ENCODE peak calls at places on chromosomes 5 and 9, in five cellular contexts. I is uterus, J is esophagus muscularis mucosa, A is suprapubic skin, Q is endodermal cell. O is an unnamed sample. For H3K4me1, the result is how much of the 10 kb centered on the place peaks cover.

GRCh38 chr9:98786750-98787510 is 9.4 kb downstream of the ANKS6 start:
- DNase-seq in J (peak), Q (no peak), I (peak), A (no peak), O (no peak)

GRCh38 chr5:150318613-150319483 is 16.1 kb upstream of the ARSI start:
- DNase-seq in Q (no peak), A (no peak), I (no peak), J (no peak), O (no peak)

GRCh38 chr9:133341369-133342082 is 5.5 kb upstream of the SURF6 start:
- DNase-seq in Q (no peak), I (no peak), A (no peak), J (no peak), O (no peak)

GRCh38 chr9:116549786-116550660 is 137.1 kb upstream of the TRIM32 start:
- DNase-seq in Q (no peak), J (peak), I (no peak), A (no peak), O (no peak)

GRCh38 chr9:99820330-99821186 is 1.1 kb upstream of the NR4A3 start:
- DNase-seq in I (peak), Q (no peak), A (peak), J (peak), O (peak)

GRCh38 chr9:75134495-75134894 is 46.2 kb downstream of the OSTF1 start:
- DNase-seq in A (no peak), I (no peak), Q (peak), J (no peak), O (no peak)

GRCh38 chr9:30198463-30199309 is 2185.8 kb upstream of the ACO1 start:
- DNase-seq in A (no peak), I (no peak), J (no peak), Q (no peak), O (no peak)

GRCh38 chr5:44387911-44388310 is 1.3 kb downstream of the FGF10 start:
- DNase-seq in A (no peak), I (no peak), J (no peak), Q (peak), O (no peak)

GRCh38 chr9:77000330-77000729 is 19.1 kb upstream of the FOXB2 start:
- DNase-seq in Q (peak), I (no peak), J (peak), A (no peak), O (no peak)

GRCh38 chr9:76999261-76999660 is 20.2 kb upstream of the FOXB2 start:
- DNase-seq in A (no peak), I (no peak), Q (no peak), J (peak), O (no peak)

GRCh38 chr9:76996700-76997099 is 22.8 kb upstream of the FOXB2 start:
- DNase-seq in Q (peak), I (peak), A (no peak), J (no peak), O (no peak)
- TF ChIP-seq CTCF in Q (peak), I (peak), A (peak), J (peak), O (no peak)

GRCh38 chr5:14178671-14179211 is 35.6 kb downstream of the TRIO start:
- DNase-seq in I (no peak), A (no peak), Q (peak), J (no peak), O (no peak)

GRCh38 chr5:14177651-14178050 is 34.5 kb downstream of the TRIO start:
- DNase-seq in A (no peak), J (no peak), I (no peak), Q (peak), O (no peak)

GRCh38 chr5:14176888-14177287 is 33.7 kb downstream of the TRIO start:
- DNase-seq in J (no peak), Q (no peak), A (no peak), I (no peak), O (no peak)

GRCh38 chr5:14179446-14179845 is 36.3 kb downstream of the TRIO start:
- DNase-seq in I (no peak), A (no peak), Q (no peak), J (no peak), O (no peak)

DNA sequence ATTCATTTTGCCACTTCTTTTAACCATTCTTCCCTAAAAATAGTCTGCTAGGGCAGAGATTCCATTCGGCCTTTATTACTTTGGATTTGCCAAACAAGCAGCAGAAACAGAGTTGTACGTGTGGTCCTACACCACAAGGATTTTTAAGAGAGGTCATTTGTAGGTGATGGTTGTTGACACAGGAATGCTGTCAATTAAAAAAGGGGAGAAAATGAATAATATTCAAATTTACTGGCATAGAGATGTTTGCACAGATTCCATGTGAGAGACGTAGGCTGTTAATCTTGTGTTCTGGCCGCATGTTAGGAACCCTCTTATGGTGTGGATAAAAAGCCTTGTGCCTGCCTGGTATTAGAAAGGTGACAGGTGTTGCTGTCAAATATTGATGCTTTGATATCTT is 34.9 kb downstream of the TRIO start:
- DNase-seq in I (no peak), A (no peak), Q (no peak), J (no peak), O (no peak)
- H3K4me1 ChIP-seq in I (under half), A (under half), Q (under half), J (half or more), O (under half)

GRCh38 chr9:122109035-122109813 is 16.1 kb upstream of the TTLL11 start:
- DNase-seq in J (no peak), Q (no peak), A (no peak), I (no peak), O (no peak)
- TF ChIP-seq CTCF in J (no peak), Q (no peak), A (no peak), I (no peak), O (no peak)

GRCh38 chr9:123973590-123974223 is 37.9 kb upstream of the LHX2 start:
- DNase-seq in A (no peak), I (no peak), Q (no peak), J (no peak), O (no peak)
- H3K4me1 ChIP-seq in A (under half), I (under half), Q (under half), J (under half), O (under half)

GRCh38 chr5:10741661-10742060 is 19.4 kb downstream of the DAP start:
- DNase-seq in Q (no peak), A (no peak), I (no peak), J (no peak), O (no peak)
- TF ChIP-seq CTCF in Q (peak), A (no peak), I (no peak), J (no peak), O (no peak)

DNA sequence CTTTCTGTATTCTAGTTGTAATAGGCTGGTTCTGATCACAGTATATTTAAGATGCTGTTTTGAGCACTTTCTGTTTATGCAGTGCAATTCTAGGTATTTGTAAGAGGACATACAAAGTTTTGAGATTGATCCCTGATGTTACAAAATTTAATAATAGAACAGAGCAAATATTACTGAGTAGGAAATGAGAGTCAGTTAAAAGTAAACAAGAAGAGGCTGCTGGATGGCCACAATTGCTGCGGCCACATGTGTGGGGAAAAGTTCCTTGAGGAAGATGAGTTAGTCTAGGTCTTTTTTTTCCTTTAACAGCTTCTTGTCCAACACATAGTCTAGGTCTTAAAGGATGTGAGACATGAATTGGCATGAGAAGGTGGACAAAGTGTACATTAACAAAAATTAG is 11.3 kb downstream of the EHMT1 start:
- DNase-seq in Q (no peak), A (no peak), I (no peak), J (no peak), O (no peak)
- H3K4me1 ChIP-seq in Q (under half), A (under half), I (under half), J (half or more), O (half or more)

DNA sequence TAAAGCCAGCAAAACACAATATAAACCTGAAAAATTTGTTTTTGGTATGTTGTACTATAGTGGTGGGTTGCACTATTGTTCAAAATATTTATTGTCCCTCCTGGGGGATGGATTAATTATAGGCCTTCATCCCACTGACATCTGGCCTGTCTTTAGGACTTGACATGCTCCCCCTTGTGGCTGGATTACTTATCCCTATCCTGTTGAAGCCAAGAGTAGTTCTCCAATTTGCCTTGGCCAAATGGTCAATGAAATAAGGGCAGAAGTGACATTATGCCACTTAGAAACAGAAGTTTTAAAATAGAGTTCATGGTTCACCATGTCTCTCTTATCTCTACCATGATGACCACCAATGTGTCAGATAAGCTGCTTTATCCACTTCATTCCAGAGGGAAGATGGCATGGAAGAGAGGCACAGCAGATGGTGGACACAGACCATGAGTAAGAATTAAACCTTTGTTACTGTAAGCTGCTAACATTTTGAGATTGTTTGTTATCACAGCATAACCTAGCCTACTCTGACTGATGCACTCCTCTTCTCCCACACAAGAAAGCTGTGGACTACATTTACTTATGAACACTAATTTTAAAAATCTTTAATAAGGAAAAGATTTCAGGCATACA is 29.2 kb upstream of the ARHGEF28 start:
- DNase-seq in A (no peak), I (no peak), J (no peak), Q (peak), O (no peak)
- TF ChIP-seq CTCF in A (peak), I (no peak), J (peak), Q (peak), O (peak)

DNA sequence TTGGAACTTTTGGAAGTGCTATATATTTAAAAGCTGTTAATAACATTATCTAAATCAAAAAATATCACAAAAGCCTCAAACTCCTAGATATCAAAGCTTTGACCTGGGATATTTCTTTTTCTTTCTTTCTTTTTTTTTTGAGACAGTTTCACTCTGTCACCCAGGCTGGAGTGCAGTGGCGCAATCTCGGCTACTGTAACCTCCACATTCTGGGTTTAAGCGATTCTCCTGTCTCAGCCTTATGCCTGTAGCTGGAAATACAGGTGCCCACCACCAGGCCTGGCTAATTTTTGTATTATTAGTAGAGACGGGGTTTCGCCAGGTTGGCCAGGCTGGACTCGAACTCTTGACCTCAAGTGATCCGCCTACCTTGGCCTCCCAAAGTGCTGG is 31.3 kb downstream of the RAPGEF1 start:
- DNase-seq in I (no peak), Q (no peak), A (no peak), J (no peak), O (no peak)
- H3K4me1 ChIP-seq in I (under half), Q (under half), A (half or more), J (half or more), O (under half)

GRCh38 chr5:78569441-78569840 is 79.1 kb downstream of the LHFPL2 start:
- DNase-seq in J (peak), A (no peak), I (peak), Q (no peak), O (no peak)
- TF ChIP-seq CTCF in J (no peak), A (no peak), I (no peak), Q (no peak), O (no peak)

GRCh38 chr9:70259512-70259802 is 679 bp downstream of the SMC5 start:
- DNase-seq in A (peak), I (no peak), Q (peak), J (no peak), O (no peak)
- H3K4me1 ChIP-seq in A (half or more), I (under half), Q (under half), J (half or more), O (half or more)